ENCODE peak calls at places on chromosome 1, in eight cellular contexts. One of them, this sample, is unnamed. For H3K36me3, the result is how much of the 10 kb centered on the place peaks cover.

GRCh38 chr1:190019717-190020116 is 457.9 kb downstream of the BRINP3 start:
- DNase-seq in fibroblast of lung: no peak
- DNase-seq in colonic mucosa: no peak
- DNase-seq in brain microvascular endothelial cell: no peak
- DNase-seq in tibial artery: no peak
- DNase-seq in cardiac muscle cell: no peak
- DNase-seq in heart left ventricle: no peak
- DNase-seq in GM23338: no peak
- DNase-seq in this sample: no peak

GRCh38 chr1:155007253-155007828 is 4.7 kb downstream of the ZBTB7B start:
- DNase-seq in fibroblast of lung: no peak
- DNase-seq in brain microvascular endothelial cell: no peak
- DNase-seq in tibial artery: no peak
- DNase-seq in cardiac muscle cell: no peak
- DNase-seq in colonic mucosa: peak
- DNase-seq in heart left ventricle: peak
- DNase-seq in GM23338: no peak
- DNase-seq in this sample: no peak

GRCh38 chr1:247103777-247104591 is at the start of gene ZNF669:
- DNase-seq in cardiac muscle cell: peak
- DNase-seq in GM23338: peak
- DNase-seq in colonic mucosa: peak
- DNase-seq in fibroblast of lung: peak
- DNase-seq in heart left ventricle: peak
- DNase-seq in tibial artery: peak
- DNase-seq in brain microvascular endothelial cell: peak
- DNase-seq in this sample: peak

GRCh38 chr1:67713071-67713806 is 28.2 kb downstream of the GADD45A start:
- DNase-seq in tibial artery: no peak
- DNase-seq in heart left ventricle: no peak
- DNase-seq in fibroblast of lung: peak
- DNase-seq in brain microvascular endothelial cell: peak
- DNase-seq in colonic mucosa: peak
- DNase-seq in cardiac muscle cell: no peak
- DNase-seq in GM23338: no peak
- DNase-seq in this sample: peak

GRCh38 chr1:173900427-173900826 is 16.7 kb downstream of the SERPINC1 start:
- DNase-seq in heart left ventricle: no peak
- DNase-seq in brain microvascular endothelial cell: no peak
- DNase-seq in GM23338: no peak
- DNase-seq in cardiac muscle cell: no peak
- DNase-seq in colonic mucosa: no peak
- DNase-seq in tibial artery: no peak
- DNase-seq in fibroblast of lung: no peak
- DNase-seq in this sample: no peak

GRCh38 chr1:192807221-192807967 is 1.4 kb upstream of the RGS2 start:
- DNase-seq in fibroblast of lung: peak
- DNase-seq in tibial artery: no peak
- DNase-seq in colonic mucosa: no peak
- DNase-seq in GM23338: no peak
- DNase-seq in cardiac muscle cell: no peak
- DNase-seq in brain microvascular endothelial cell: no peak
- DNase-seq in heart left ventricle: no peak
- DNase-seq in this sample: no peak

GRCh38 chr1:89085781-89086180 is 20.8 kb upstream of the GBP1 start:
- DNase-seq in heart left ventricle: no peak
- DNase-seq in colonic mucosa: peak
- DNase-seq in brain microvascular endothelial cell: peak
- DNase-seq in cardiac muscle cell: peak
- DNase-seq in fibroblast of lung: peak
- DNase-seq in tibial artery: no peak
- DNase-seq in GM23338: no peak
- DNase-seq in this sample: peak

GRCh38 chr1:41795205-41795762 is 123.4 kb downstream of the HIVEP3 start:
- DNase-seq in cardiac muscle cell: peak
- DNase-seq in tibial artery: no peak
- DNase-seq in colonic mucosa: no peak
- DNase-seq in heart left ventricle: no peak
- DNase-seq in brain microvascular endothelial cell: peak
- DNase-seq in fibroblast of lung: peak
- DNase-seq in GM23338: no peak
- DNase-seq in this sample: no peak

GRCh38 chr1:172449585-172450523 is 6.0 kb upstream of the PIGC start:
- DNase-seq in colonic mucosa: peak
- DNase-seq in GM23338: peak
- DNase-seq in heart left ventricle: peak
- DNase-seq in tibial artery: peak
- DNase-seq in brain microvascular endothelial cell: peak
- DNase-seq in cardiac muscle cell: peak
- DNase-seq in fibroblast of lung: peak
- DNase-seq in this sample: peak

GRCh38 chr1:203450541-203451149 is 25.0 kb upstream of the PRELP start:
- DNase-seq in fibroblast of lung: no peak
- DNase-seq in tibial artery: peak
- DNase-seq in heart left ventricle: no peak
- DNase-seq in cardiac muscle cell: no peak
- DNase-seq in colonic mucosa: no peak
- DNase-seq in GM23338: peak
- DNase-seq in brain microvascular endothelial cell: no peak
- DNase-seq in this sample: no peak

GRCh38 chr1:187051618-187052232 is 223.0 kb downstream of the PLA2G4A start:
- DNase-seq in cardiac muscle cell: peak
- DNase-seq in brain microvascular endothelial cell: no peak
- DNase-seq in colonic mucosa: no peak
- DNase-seq in heart left ventricle: no peak
- DNase-seq in GM23338: peak
- DNase-seq in tibial artery: no peak
- DNase-seq in fibroblast of lung: peak
- DNase-seq in this sample: no peak

GRCh38 chr1:209672705-209673630 is 2.2 kb upstream of the G0S2 start:
- DNase-seq in fibroblast of lung: peak
- DNase-seq in colonic mucosa: no peak
- DNase-seq in brain microvascular endothelial cell: no peak
- DNase-seq in GM23338: no peak
- DNase-seq in heart left ventricle: no peak
- DNase-seq in cardiac muscle cell: no peak
- DNase-seq in tibial artery: no peak
- DNase-seq in this sample: no peak

DNA sequence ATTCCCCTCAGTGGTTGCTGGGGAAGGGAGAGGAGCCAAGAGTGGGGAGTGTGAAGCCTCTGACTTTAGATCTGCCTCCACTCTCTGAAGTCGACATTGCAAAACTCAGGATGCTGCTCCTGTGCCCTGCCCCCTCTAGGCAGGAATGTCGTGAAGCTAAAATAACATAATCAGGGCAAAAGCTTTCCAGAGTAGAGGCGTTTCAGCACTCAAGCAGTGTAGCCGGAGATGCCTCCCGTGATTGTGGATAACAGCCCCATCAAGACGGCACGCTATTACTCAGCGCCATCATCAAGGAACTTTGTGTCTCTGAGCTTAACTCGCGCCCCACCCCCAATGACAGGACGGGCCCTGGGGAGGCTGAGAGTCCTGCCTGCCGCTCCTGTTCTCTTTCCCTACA is 60.0 kb downstream of the FBXO2 start:
- DNase-seq in tibial artery: no peak
- DNase-seq in fibroblast of lung: peak
- DNase-seq in heart left ventricle: no peak
- DNase-seq in brain microvascular endothelial cell: peak
- DNase-seq in cardiac muscle cell: peak
- DNase-seq in GM23338: peak
- DNase-seq in colonic mucosa: no peak
- DNase-seq in this sample: no peak
- TF ChIP-seq CTCF in tibial artery: peak
- TF ChIP-seq CTCF in fibroblast of lung: no peak
- TF ChIP-seq CTCF in heart left ventricle: no peak
- TF ChIP-seq CTCF in brain microvascular endothelial cell: peak
- TF ChIP-seq CTCF in cardiac muscle cell: peak
- TF ChIP-seq CTCF in GM23338: peak
- TF ChIP-seq CTCF in colonic mucosa: no peak
- TF ChIP-seq CTCF in this sample: peak

GRCh38 chr1:114749835-114750234 is 7.9 kb downstream of the CSDE1 start:
- DNase-seq in GM23338: no peak
- DNase-seq in tibial artery: no peak
- DNase-seq in brain microvascular endothelial cell: no peak
- DNase-seq in colonic mucosa: no peak
- DNase-seq in cardiac muscle cell: no peak
- DNase-seq in heart left ventricle: no peak
- DNase-seq in fibroblast of lung: no peak
- DNase-seq in this sample: no peak

GRCh38 chr1:114741963-114742746 is 15.6 kb downstream of the CSDE1 start:
- DNase-seq in GM23338: no peak
- DNase-seq in tibial artery: no peak
- DNase-seq in brain microvascular endothelial cell: no peak
- DNase-seq in heart left ventricle: no peak
- DNase-seq in fibroblast of lung: no peak
- DNase-seq in colonic mucosa: no peak
- DNase-seq in cardiac muscle cell: no peak
- DNase-seq in this sample: no peak

GRCh38 chr1:114745351-114745750 is 12.4 kb downstream of the CSDE1 start:
- DNase-seq in cardiac muscle cell: no peak
- DNase-seq in heart left ventricle: no peak
- DNase-seq in tibial artery: no peak
- DNase-seq in colonic mucosa: no peak
- DNase-seq in fibroblast of lung: no peak
- DNase-seq in GM23338: no peak
- DNase-seq in brain microvascular endothelial cell: no peak
- DNase-seq in this sample: no peak

GRCh38 chr1:114750780-114751179 is 7.0 kb downstream of the CSDE1 start:
- DNase-seq in fibroblast of lung: no peak
- DNase-seq in heart left ventricle: no peak
- DNase-seq in brain microvascular endothelial cell: no peak
- DNase-seq in GM23338: no peak
- DNase-seq in cardiac muscle cell: no peak
- DNase-seq in tibial artery: no peak
- DNase-seq in colonic mucosa: no peak
- DNase-seq in this sample: no peak

DNA sequence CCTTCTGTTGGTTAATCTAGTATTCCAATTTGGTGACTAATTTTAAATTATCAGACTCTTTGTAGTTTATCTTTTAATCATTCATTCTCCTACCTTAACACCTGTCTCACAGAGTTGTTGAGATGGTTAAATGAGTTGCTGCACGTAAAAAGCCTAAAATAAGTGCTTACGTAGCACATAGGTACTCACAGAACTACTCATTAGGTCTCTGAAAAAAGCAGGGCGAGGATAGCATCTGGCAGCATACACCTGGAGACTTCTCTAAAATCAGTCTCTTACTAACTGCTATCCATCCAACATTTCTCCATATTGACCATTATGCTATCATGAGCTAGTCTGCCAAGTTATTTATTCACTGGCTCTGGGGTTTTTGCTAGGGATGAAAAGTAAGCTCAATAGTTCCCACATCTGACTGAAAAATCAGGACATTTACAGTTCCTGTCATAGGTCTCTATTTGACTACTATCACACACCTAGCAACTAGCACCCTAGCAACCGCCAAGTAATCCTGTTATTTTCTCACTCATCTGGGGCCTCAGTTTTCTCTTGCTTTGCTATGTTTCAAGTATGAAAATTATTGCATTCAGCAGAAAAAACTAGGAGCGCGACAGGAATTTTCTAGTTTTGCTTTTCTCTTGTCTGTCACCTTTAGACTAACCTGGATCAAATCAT is 11.2 kb downstream of the CSDE1 start:
- DNase-seq in tibial artery: no peak
- DNase-seq in fibroblast of lung: no peak
- DNase-seq in colonic mucosa: no peak
- DNase-seq in heart left ventricle: no peak
- DNase-seq in brain microvascular endothelial cell: no peak
- DNase-seq in GM23338: no peak
- DNase-seq in cardiac muscle cell: no peak
- DNase-seq in this sample: no peak
- H3K4me3 ChIP-seq in tibial artery: no peak
- H3K4me3 ChIP-seq in fibroblast of lung: no peak
- H3K4me3 ChIP-seq in colonic mucosa: no peak
- H3K4me3 ChIP-seq in heart left ventricle: no peak
- H3K4me3 ChIP-seq in brain microvascular endothelial cell: no peak
- H3K4me3 ChIP-seq in GM23338: no peak
- H3K4me3 ChIP-seq in cardiac muscle cell: no peak
- H3K4me3 ChIP-seq in this sample: no peak

GRCh38 chr1:76786232-76786631 is 81.0 kb upstream of the ST6GALNAC5 start:
- DNase-seq in colonic mucosa: no peak
- DNase-seq in tibial artery: no peak
- DNase-seq in GM23338: no peak
- DNase-seq in cardiac muscle cell: no peak
- DNase-seq in heart left ventricle: no peak
- DNase-seq in brain microvascular endothelial cell: no peak
- DNase-seq in fibroblast of lung: peak
- DNase-seq in this sample: no peak

GRCh38 chr1:76784502-76784901 is 82.8 kb upstream of the ST6GALNAC5 start:
- DNase-seq in heart left ventricle: no peak
- DNase-seq in cardiac muscle cell: no peak
- DNase-seq in fibroblast of lung: no peak
- DNase-seq in colonic mucosa: no peak
- DNase-seq in tibial artery: no peak
- DNase-seq in brain microvascular endothelial cell: no peak
- DNase-seq in GM23338: no peak
- DNase-seq in this sample: no peak

GRCh38 chr1:76782777-76783176 is 84.5 kb upstream of the ST6GALNAC5 start:
- DNase-seq in heart left ventricle: no peak
- DNase-seq in brain microvascular endothelial cell: no peak
- DNase-seq in GM23338: no peak
- DNase-seq in fibroblast of lung: peak
- DNase-seq in tibial artery: no peak
- DNase-seq in colonic mucosa: no peak
- DNase-seq in cardiac muscle cell: no peak
- DNase-seq in this sample: no peak

GRCh38 chr1:76781447-76781846 is 85.8 kb upstream of the ST6GALNAC5 start:
- DNase-seq in GM23338: no peak
- DNase-seq in tibial artery: no peak
- DNase-seq in cardiac muscle cell: no peak
- DNase-seq in colonic mucosa: no peak
- DNase-seq in heart left ventricle: no peak
- DNase-seq in brain microvascular endothelial cell: no peak
- DNase-seq in fibroblast of lung: no peak
- DNase-seq in this sample: no peak
- H3K36me3 ChIP-seq in GM23338: under half
- H3K36me3 ChIP-seq in tibial artery: under half
- H3K36me3 ChIP-seq in cardiac muscle cell: under half
- H3K36me3 ChIP-seq in colonic mucosa: under half
- H3K36me3 ChIP-seq in heart left ventricle: under half
- H3K36me3 ChIP-seq in brain microvascular endothelial cell: under half
- H3K36me3 ChIP-seq in fibroblast of lung: under half
- H3K36me3 ChIP-seq in this sample: under half

DNA sequence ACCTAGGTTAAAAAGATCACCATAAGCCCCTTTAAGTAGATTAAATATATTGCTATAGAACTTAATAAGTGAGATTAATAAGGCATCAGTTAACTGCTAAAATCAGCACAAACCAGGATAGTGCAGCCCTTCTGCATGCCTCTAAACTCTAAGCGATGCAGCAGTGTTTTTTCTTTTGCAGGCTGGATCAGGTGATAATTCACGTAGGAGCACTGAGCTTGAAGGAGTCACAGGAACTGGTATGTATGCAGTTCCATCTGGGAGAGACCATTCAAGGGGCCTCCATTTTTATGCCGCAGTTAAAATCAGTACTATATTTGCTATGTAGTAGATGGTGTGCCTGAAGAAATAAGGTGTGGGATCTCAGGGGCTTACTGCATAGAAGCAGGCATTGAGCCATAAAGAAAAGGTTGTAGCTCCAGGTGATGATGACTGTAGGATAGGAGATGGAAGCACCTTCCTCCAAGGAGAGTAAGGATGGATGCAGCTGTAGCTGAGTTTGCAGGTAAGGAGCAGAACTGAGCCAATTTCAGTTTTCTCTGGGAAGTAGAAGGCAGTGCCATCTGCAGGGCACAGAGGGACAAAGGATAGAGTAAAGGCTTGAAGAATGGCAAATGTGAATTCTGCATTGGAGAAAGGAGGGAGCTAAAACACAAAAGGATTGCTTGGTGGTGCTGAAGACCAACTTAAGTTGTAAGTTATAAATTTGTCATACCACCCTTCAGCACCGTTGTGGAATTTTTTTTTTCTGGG is 22.6 kb downstream of the NPL start:
- DNase-seq in GM23338: peak
- DNase-seq in cardiac muscle cell: no peak
- DNase-seq in brain microvascular endothelial cell: no peak
- DNase-seq in tibial artery: no peak
- DNase-seq in fibroblast of lung: no peak
- DNase-seq in colonic mucosa: no peak
- DNase-seq in heart left ventricle: no peak
- DNase-seq in this sample: no peak
- TF ChIP-seq CTCF in GM23338: peak
- TF ChIP-seq CTCF in cardiac muscle cell: no peak
- TF ChIP-seq CTCF in brain microvascular endothelial cell: peak
- TF ChIP-seq CTCF in tibial artery: no peak
- TF ChIP-seq CTCF in fibroblast of lung: no peak
- TF ChIP-seq CTCF in colonic mucosa: no peak
- TF ChIP-seq CTCF in heart left ventricle: no peak
- TF ChIP-seq CTCF in this sample: peak